ENCODE peak calls at places on chromosomes 7 and 10, in nine cellular contexts. T is activated naive CD4-positive, alpha-beta T cell treated with anti-CD3 and anti-CD28 coated beads for 36 hours; K is T-helper 2 cell; A is KG1; Z is AG08395; X is WTC11; F is stimulated activated CD8-positive, alpha-beta memory T cell treated with anti-CD3 and anti-CD28 coated beads, Interleukin-15, amount 100 ng/mL, for 24 hours; Y is NCI-H2081; J is small intestine. I is an unnamed sample.
A peak's percentile ranks its signal among the peaks of the same experiment; 100 is the strongest.

GRCh38 chr7:17773289-17773626 is 167.0 kb downstream of the SNX13 start:
- DNase-seq in Y (no peak), Z (peak; percentile 74), F (no peak), J (peak; percentile 36), K (peak; percentile 48), T (no peak), X (no peak), A (peak; percentile 5), I (peak; percentile 12)

GRCh38 chr10:85995791-85996190 is 370.8 kb downstream of the GRID1 start:
- DNase-seq in F (no peak), Y (peak; percentile 30), A (no peak), K (peak; percentile 62), T (peak; percentile 30), X (peak; percentile 31), Z (no peak), J (peak; percentile 40), I (no peak)

GRCh38 chr10:76583711-76584161 is 1053.9 kb downstream of the KCNMA1 start:
- DNase-seq in T (no peak), K (no peak), Z (peak; percentile 68), A (no peak), X (no peak), F (no peak), J (no peak), Y (no peak), I (no peak)

GRCh38 chr10:14772399-14772798 is 2.3 kb downstream of the FAM107B start:
- DNase-seq in K (no peak), J (no peak), F (no peak), A (no peak), Y (no peak), T (no peak), X (no peak), Z (no peak), I (no peak)

GRCh38 chr10:24483701-24484100 is 240.0 kb downstream of the ARHGAP21 start:
- DNase-seq in T (peak; percentile 26), F (no peak), Z (peak; percentile 87), J (peak; percentile 96), A (no peak), K (peak; percentile 12), X (no peak), Y (no peak), I (peak; percentile 81)

GRCh38 chr7:105802611-105803520 is 73.5 kb downstream of the ATXN7L1 start:
- DNase-seq in J (peak; percentile 12), Z (no peak), T (no peak), X (no peak), Y (no peak), K (no peak), A (no peak), F (no peak), I (no peak)

GRCh38 chr7:117673367-117673766 is 193.5 kb downstream of the CFTR start:
- DNase-seq in T (no peak), F (no peak), Y (peak; percentile 34), A (no peak), X (peak; percentile 77), Z (no peak), K (no peak), J (peak; percentile 37), I (peak; percentile 71)

GRCh38 chr10:77189056-77189455 is 448.6 kb downstream of the KCNMA1 start:
- DNase-seq in J (no peak), A (no peak), T (no peak), Z (no peak), K (no peak), Y (no peak), X (no peak), F (no peak), I (no peak)

GRCh38 chr10:87803831-87804230 is 14.2 kb downstream of the ATAD1 start:
- DNase-seq in K (no peak), J (no peak), Y (no peak), X (no peak), F (no peak), A (no peak), T (no peak), Z (no peak), I (no peak)

GRCh38 chr10:88841316-88842111 is 10.1 kb downstream of the ANKRD22 start:
- DNase-seq in Y (no peak), K (peak; percentile 52), X (no peak), J (no peak), F (no peak), A (no peak), Z (no peak), T (no peak), I (no peak)

GRCh38 chr7:70614237-70614984 is 517.5 kb upstream of the GALNT17 start:
- DNase-seq in X (peak; percentile 30), T (no peak), K (no peak), Y (peak; percentile 99), J (peak; percentile 19), Z (peak; percentile 66), F (no peak), A (no peak), I (peak; percentile 29)

GRCh38 chr7:104805449-104806317 is 208.3 kb upstream of the KMT2E start:
- DNase-seq in Z (no peak), F (no peak), J (no peak), T (no peak), Y (peak; percentile 24), A (no peak), K (no peak), X (no peak), I (no peak)

GRCh38 chr10:26801831-26802230 is 58.9 kb downstream of the ABI1 start:
- DNase-seq in J (no peak), F (no peak), A (no peak), K (no peak), T (no peak), X (no peak), Z (no peak), Y (no peak), I (no peak)

GRCh38 chr10:442209-442608 is 247.3 kb downstream of the DIP2C start:
- DNase-seq in J (no peak), Y (no peak), Z (no peak), K (no peak), A (no peak), T (no peak), F (no peak), X (no peak), I (no peak)

GRCh38 chr7:33628894-33629293 is 276.4 kb upstream of the BMPER start:
- DNase-seq in K (no peak), T (no peak), F (no peak), A (no peak), J (no peak), Y (no peak), X (no peak), Z (no peak), I (no peak)

GRCh38 chr10:71232089-71232998 is 20.0 kb downstream of the UNC5B start:
- DNase-seq in T (no peak), Y (no peak), Z (peak; percentile 67), J (no peak), A (no peak), X (no peak), K (no peak), F (no peak), I (no peak)

GRCh38 chr7:44112997-44113763 is 9.0 kb downstream of the AEBP1 start:
- DNase-seq in J (no peak), F (no peak), X (no peak), A (no peak), Y (peak; percentile 36), T (no peak), Z (no peak), K (no peak), I (no peak)

I was measured in transverse colon.